ENCODE peak calls at places on chromosomes 16 and 17, in six cellular contexts. S is uterus, C is mammary epithelial cell, X is tibial nerve, O is heart left ventricle, Z is left lung. H is an unnamed sample. For H3K4me1, the result is how much of the 10 kb centered on the place peaks cover.

GRCh38 chr16:2858245-2859025 is 465 bp upstream of the PRSS22 start:
- DNase-seq in O (no peak), C (peak), X (no peak), Z (peak), S (no peak), H (no peak)

GRCh38 chr16:83977056-83977815 is 9.2 kb downstream of the NECAB2 start:
- DNase-seq in Z (no peak), C (no peak), X (no peak), S (no peak), O (no peak), H (no peak)

GRCh38 chr16:65071371-65072311 is 50.2 kb downstream of the CDH11 start:
- DNase-seq in S (peak), C (no peak), X (peak), O (peak), Z (no peak), H (peak)

GRCh38 chr17:6402258-6402657 is 32.7 kb downstream of the AIPL1 start:
- DNase-seq in X (no peak), C (no peak), S (no peak), Z (no peak), O (no peak), H (no peak)

GRCh38 chr17:82882715-82883446 is 43.1 kb upstream of the ZNF750 start:
- DNase-seq in C (no peak), Z (peak), O (no peak), X (no peak), S (no peak), H (no peak)

GRCh38 chr16:57166951-57167350 is 18.9 kb downstream of the PSME3IP1 start:
- DNase-seq in Z (no peak), C (peak), S (no peak), O (no peak), X (no peak), H (no peak)

GRCh38 chr17:79287743-79288142 is 213.1 kb downstream of the ENGASE start:
- DNase-seq in X (no peak), Z (no peak), C (no peak), S (no peak), O (no peak), H (no peak)

GRCh38 chr16:2964416-2965223 is 545 bp downstream of the KREMEN2 start:
- DNase-seq in S (no peak), X (no peak), Z (no peak), O (peak), C (peak), H (no peak)

GRCh38 chr17:49575524-49576120 is at the start of gene NXPH3:
- DNase-seq in O (peak), X (no peak), S (peak), C (peak), Z (peak), H (peak)

GRCh38 chr17:73798111-73798748 is 154.0 kb upstream of the SDK2 start:
- DNase-seq in O (no peak), X (no peak), C (peak), Z (no peak), S (no peak), H (no peak)

GRCh38 chr17:42922335-42922734 is 21.7 kb downstream of the G6PC1 start:
- DNase-seq in O (no peak), C (no peak), S (no peak), X (no peak), Z (no peak), H (no peak)

GRCh38 chr17:42920106-42920900 is 19.7 kb downstream of the G6PC1 start:
- DNase-seq in C (no peak), O (no peak), Z (no peak), X (no peak), S (no peak), H (no peak)

GRCh38 chr17:42917236-42917603 is 16.6 kb downstream of the G6PC1 start:
- DNase-seq in C (no peak), O (no peak), X (no peak), Z (no peak), S (no peak), H (no peak)

GRCh38 chr17:42918902-42919521 is 18.4 kb downstream of the G6PC1 start:
- DNase-seq in Z (no peak), C (no peak), S (no peak), X (no peak), O (no peak), H (no peak)

GRCh38 chr17:42920922-42921321 is 20.3 kb downstream of the G6PC1 start:
- DNase-seq in O (peak), X (no peak), C (no peak), Z (no peak), S (peak), H (peak)
- H3K4me1 ChIP-seq in O (under half), X (under half), C (under half), Z (under half), S (under half), H (under half)

GRCh38 chr17:21096874-21097273 is 29.9 kb upstream of the DHRS7B start:
- DNase-seq in Z (no peak), X (no peak), S (no peak), C (no peak), O (no peak), H (no peak)
- H3K27ac ChIP-seq in Z (no peak), X (no peak), S (no peak), C (no peak), O (no peak), H (no peak)

GRCh38 chr16:85006639-85007038 is 4.7 kb downstream of the ZDHHC7 start:
- DNase-seq in S (no peak), X (no peak), O (no peak), Z (no peak), C (no peak), H (no peak)

GRCh38 chr16:85010446-85010930 is 847 bp downstream of the ZDHHC7 start:
- DNase-seq in O (no peak), Z (no peak), X (no peak), S (no peak), C (no peak), H (no peak)

GRCh38 chr16:85007815-85008214 is 3.5 kb downstream of the ZDHHC7 start:
- DNase-seq in Z (no peak), O (no peak), C (no peak), X (no peak), S (no peak), H (no peak)

GRCh38 chr16:85005278-85006069 is 5.9 kb downstream of the ZDHHC7 start:
- DNase-seq in C (peak), Z (no peak), S (peak), O (no peak), X (no peak), H (no peak)

GRCh38 chr16:85008267-85008666 is 3.1 kb downstream of the ZDHHC7 start:
- DNase-seq in Z (no peak), S (no peak), X (no peak), O (no peak), C (no peak), H (no peak)
- H3K4me1 ChIP-seq in Z (under half), S (under half), X (under half), O (half or more), C (under half), H (half or more)

DNA sequence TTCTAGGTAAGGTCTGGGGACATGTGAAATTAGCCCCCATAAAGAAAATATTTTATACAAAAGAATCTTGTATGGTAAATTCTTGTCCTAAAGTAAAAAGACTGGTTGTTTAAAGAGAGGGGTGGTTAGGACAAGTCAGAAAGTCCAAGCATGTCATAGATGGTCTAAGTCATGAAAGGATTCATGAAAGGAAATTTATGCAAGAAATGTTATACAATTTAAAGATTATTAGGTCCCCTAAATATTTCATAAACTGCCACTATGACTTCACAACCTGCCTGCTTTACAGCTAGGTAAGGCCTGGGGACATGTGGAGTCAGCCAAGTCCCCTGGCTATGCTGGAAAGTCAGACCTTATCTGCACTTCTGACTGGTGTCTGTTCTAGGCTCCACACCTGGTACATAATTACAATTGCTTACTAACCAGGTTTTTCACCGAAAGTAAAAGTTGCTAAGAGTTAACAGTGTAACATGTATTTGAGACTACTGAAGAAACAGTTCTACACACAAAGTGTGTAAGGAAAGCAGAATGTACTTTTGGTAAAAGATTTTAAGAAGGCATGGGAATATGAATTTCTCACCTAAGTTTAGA is 17.0 kb downstream of the N4BP1 start:
- DNase-seq in X (no peak), S (no peak), O (no peak), Z (no peak), C (peak), H (no peak)
- H3K27ac ChIP-seq in X (no peak), S (no peak), O (no peak), Z (no peak), C (no peak), H (peak)

GRCh38 chr17:57475786-57476185 is 219.5 kb downstream of the MSI2 start:
- DNase-seq in X (no peak), C (no peak), Z (no peak), S (no peak), O (no peak), H (no peak)

GRCh38 chr17:57478851-57479250 is 222.5 kb downstream of the MSI2 start:
- DNase-seq in S (no peak), X (no peak), C (no peak), O (no peak), Z (no peak), H (no peak)

GRCh38 chr17:57477483-57478357 is 221.4 kb downstream of the MSI2 start:
- DNase-seq in C (no peak), O (no peak), Z (no peak), X (no peak), S (no peak), H (no peak)

GRCh38 chr17:57480438-57481196 is 224.3 kb downstream of the MSI2 start:
- DNase-seq in O (peak), C (peak), X (no peak), S (peak), Z (no peak), H (no peak)

DNA sequence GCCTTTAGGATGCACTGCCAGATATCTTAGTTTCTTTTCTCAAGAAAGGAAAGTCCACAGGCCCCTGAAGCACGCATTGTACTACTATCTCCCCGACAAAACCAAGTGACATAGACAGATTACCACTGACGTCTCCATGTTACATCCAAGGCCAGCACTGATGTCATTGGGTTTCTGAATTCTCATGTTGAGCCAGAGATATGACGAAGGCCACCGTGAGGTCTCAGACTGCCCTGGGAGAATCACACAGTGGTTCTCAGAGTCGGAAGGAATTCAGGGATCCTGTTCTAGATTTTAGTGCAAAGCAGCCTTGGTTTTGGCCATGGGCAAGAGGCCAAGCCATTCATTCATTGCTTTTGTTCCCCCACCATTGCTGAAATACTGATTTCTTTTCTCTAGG is 222.1 kb downstream of the MSI2 start:
- DNase-seq in O (peak), Z (no peak), C (no peak), X (no peak), S (no peak), H (no peak)
- H3K4me1 ChIP-seq in O (half or more), Z (under half), C (under half), X (under half), S (under half), H (half or more)

GRCh38 chr17:3529817-3530741 is 27.5 kb downstream of the TRPV3 start:
- DNase-seq in X (peak), Z (no peak), C (no peak), S (no peak), O (peak), H (peak)

GRCh38 chr17:3526971-3527370 is 30.6 kb downstream of the TRPV3 start:
- DNase-seq in X (no peak), Z (no peak), S (no peak), C (no peak), O (no peak), H (no peak)

GRCh38 chr17:3527896-3528603 is 29.6 kb downstream of the TRPV3 start:
- DNase-seq in C (no peak), O (no peak), X (no peak), Z (no peak), S (no peak), H (no peak)

GRCh38 chr17:3527468-3527867 is 30.1 kb downstream of the TRPV3 start:
- DNase-seq in C (no peak), Z (no peak), X (no peak), O (no peak), S (no peak), H (no peak)

GRCh38 chr17:3528604-3529511 is 28.8 kb downstream of the TRPV3 start:
- DNase-seq in Z (no peak), C (no peak), O (no peak), X (no peak), S (no peak), H (no peak)
- H3K27ac ChIP-seq in Z (no peak), C (no peak), O (no peak), X (peak), S (no peak), H (peak)

GRCh38 chr16:70746040-70746707 is 54.8 kb downstream of the VAC14 start:
- DNase-seq in S (peak), O (peak), C (peak), X (no peak), Z (peak), H (peak)

GRCh38 chr16:70743791-70744190 is 57.2 kb downstream of the VAC14 start:
- DNase-seq in O (no peak), S (no peak), C (no peak), Z (no peak), X (no peak), H (no peak)

GRCh38 chr16:70746708-70747424 is 54.1 kb downstream of the VAC14 start:
- DNase-seq in O (peak), X (no peak), Z (peak), S (peak), C (peak), H (peak)

GRCh38 chr16:70745536-70746025 is 55.4 kb downstream of the VAC14 start:
- DNase-seq in X (no peak), O (no peak), S (no peak), Z (no peak), C (no peak), H (no peak)

GRCh38 chr16:70744366-70744765 is 56.6 kb downstream of the VAC14 start:
- DNase-seq in Z (no peak), X (no peak), S (no peak), O (no peak), C (no peak), H (no peak)
- H3K4me1 ChIP-seq in Z (under half), X (under half), S (under half), O (half or more), C (under half), H (half or more)

GRCh38 chr16:85354623-85355514 is 242.6 kb upstream of the CIBAR2 start:
- DNase-seq in O (no peak), C (peak), S (no peak), X (no peak), Z (no peak), H (no peak)

GRCh38 chr16:85353839-85354622 is 241.8 kb upstream of the CIBAR2 start:
- DNase-seq in Z (peak), C (no peak), X (no peak), S (no peak), O (no peak), H (no peak)

GRCh38 chr16:85350973-85351372 is 238.7 kb upstream of the CIBAR2 start:
- DNase-seq in X (peak), C (peak), S (peak), Z (peak), O (peak), H (peak)

GRCh38 chr16:85352221-85352620 is 239.9 kb upstream of the CIBAR2 start:
- DNase-seq in C (no peak), S (no peak), X (no peak), O (no peak), Z (no peak), H (no peak)

GRCh38 chr16:85353013-85353412 is 240.7 kb upstream of the CIBAR2 start:
- DNase-seq in C (no peak), X (no peak), Z (no peak), S (no peak), O (no peak), H (no peak)
- H3K27ac ChIP-seq in C (no peak), X (no peak), Z (no peak), S (no peak), O (no peak), H (no peak)

GRCh38 chr17:17748179-17748578 is 66.9 kb downstream of the RAI1 start:
- DNase-seq in C (no peak), O (no peak), X (no peak), Z (no peak), S (no peak), H (no peak)

GRCh38 chr17:17749921-17750320 is 68.7 kb downstream of the RAI1 start:
- DNase-seq in O (no peak), S (peak), Z (no peak), C (peak), X (no peak), H (no peak)

GRCh38 chr17:17749025-17749772 is 67.9 kb downstream of the RAI1 start:
- DNase-seq in X (no peak), O (no peak), C (no peak), S (no peak), Z (no peak), H (no peak)

GRCh38 chr17:17750881-17751280 is 69.6 kb downstream of the RAI1 start:
- DNase-seq in X (no peak), Z (peak), O (no peak), C (no peak), S (no peak), H (no peak)

DNA sequence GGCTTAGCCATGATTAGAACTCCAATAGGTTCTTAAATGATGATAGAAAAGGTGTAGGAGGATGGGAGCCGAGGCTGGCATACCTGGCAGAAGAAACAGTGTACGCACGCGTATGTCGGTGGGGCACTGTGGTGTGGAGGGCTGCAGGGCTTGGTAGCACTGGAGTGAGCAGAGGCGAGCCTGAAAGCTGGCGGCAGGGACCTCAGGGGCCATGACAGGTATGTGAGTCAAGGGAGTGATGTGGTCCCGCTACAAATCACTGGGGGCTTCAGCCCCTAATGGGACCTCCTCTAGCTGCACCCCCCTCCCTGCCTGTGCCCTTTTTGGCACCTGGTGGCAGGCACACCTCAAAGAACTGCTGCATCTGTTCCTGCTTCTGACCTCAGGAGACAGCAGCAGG is 67.3 kb downstream of the RAI1 start:
- DNase-seq in Z (no peak), S (no peak), O (no peak), C (no peak), X (no peak), H (no peak)
- H3K4me1 ChIP-seq in Z (under half), S (under half), O (half or more), C (half or more), X (under half), H (half or more)

H was measured in left ventricle myocardium inferior.